ENCODE peak calls at places on chromosomes 4 and X, in six cellular contexts. A, D, P, W, C and O are unnamed samples.

GRCh38 chrX:40623665-40624064 is 437 bp downstream of the MPC1L start:
- DNase-seq in A (no peak), D (no peak), P (no peak), W (no peak), C (no peak), O (no peak)

GRCh38 chr4:176270669-176271068 is 1.6 kb upstream of the ASB5 start:
- DNase-seq in A (peak), D (peak), P (peak), W (peak), C (no peak), O (no peak)

GRCh38 chr4:10102193-10102980 is 14.2 kb downstream of the WDR1 start:
- DNase-seq in A (no peak), D (no peak), P (no peak), W (no peak), C (no peak), O (no peak)

GRCh38 chrX:38095971-38096529 is 89.7 kb downstream of the SYTL5 start:
- DNase-seq in A (no peak), D (peak), P (no peak), W (no peak), C (no peak), O (no peak)

GRCh38 chr4:148445903-148446261 is 3.7 kb upstream of the NR3C2 start:
- DNase-seq in A (no peak), D (no peak), P (no peak), W (no peak), C (no peak), O (no peak)

GRCh38 chr4:13559414-13559813 is 15.1 kb upstream of the NKX3-2 start:
- DNase-seq in A (peak), D (peak), P (no peak), W (no peak), C (no peak), O (no peak)

GRCh38 chr4:156169011-156169410 is 215.3 kb upstream of the CTSO start:
- DNase-seq in A (peak), D (peak), P (peak), W (peak), C (no peak), O (no peak)

GRCh38 chr4:105683038-105683437 is 25.5 kb downstream of the INTS12 start:
- DNase-seq in A (no peak), D (no peak), P (no peak), W (no peak), C (no peak), O (no peak)

GRCh38 chrX:72395252-72395651 is 89.5 kb upstream of the CITED1 start:
- DNase-seq in A (no peak), D (no peak), P (no peak), W (no peak), C (no peak), O (no peak)

GRCh38 chr4:1600811-1601532 is 83.1 kb downstream of the FAM53A start:
- DNase-seq in A (no peak), D (no peak), P (no peak), W (peak), C (no peak), O (no peak)

GRCh38 chr4:129429566-129430339 is 333.8 kb downstream of the C4orf33 start:
- DNase-seq in A (no peak), D (no peak), P (no peak), W (no peak), C (no peak), O (no peak)

GRCh38 chr4:184250795-184251679 is 33.4 kb upstream of the ENPP6 start:
- DNase-seq in A (peak), D (peak), P (no peak), W (no peak), C (no peak), O (peak)

GRCh38 chr4:17846256-17846655 is 35.5 kb downstream of the NCAPG start:
- DNase-seq in A (peak), D (no peak), P (no peak), W (no peak), C (no peak), O (no peak)

GRCh38 chrX:142804085-142804484 is 221.6 kb upstream of the SPANXN4 start:
- DNase-seq in A (no peak), D (peak), P (no peak), W (no peak), C (no peak), O (no peak)

GRCh38 chr4:25308761-25309160 is 3.8 kb upstream of the ZCCHC4 start:
- DNase-seq in A (peak), D (peak), P (no peak), W (no peak), C (no peak), O (no peak)

GRCh38 chrX:118974088-118974907 is at the start of gene LONRF3:
- DNase-seq in A (peak), D (peak), P (no peak), W (peak), C (peak), O (peak)

GRCh38 chrX:2145672-2146412 is 354.9 kb downstream of the DHRSX start:
- DNase-seq in A (no peak), D (no peak), P (no peak), W (no peak), C (no peak), O (no peak)

GRCh38 chr4:147285751-147286150 is 195.1 kb upstream of the EDNRA start:
- DNase-seq in A (peak), D (peak), P (peak), W (no peak), C (no peak), O (no peak)

GRCh38 chr4:140595065-140595464 is 26.3 kb upstream of the UCP1 start:
- DNase-seq in A (peak), D (peak), P (no peak), W (no peak), C (no peak), O (no peak)

GRCh38 chrX:110983024-110983423 is 113.0 kb upstream of the PAK3 start:
- DNase-seq in A (no peak), D (no peak), P (no peak), W (no peak), C (no peak), O (no peak)

GRCh38 chr4:4477391-4477790 is 64.5 kb downstream of the STX18 start:
- DNase-seq in A (no peak), D (peak), P (no peak), W (no peak), C (no peak), O (no peak)

GRCh38 chr4:55386073-55386472 is 9.7 kb upstream of the TMEM165 start:
- DNase-seq in A (no peak), D (peak), P (no peak), W (no peak), C (no peak), O (no peak)

GRCh38 chr4:108637856-108638255 is 12.5 kb upstream of the OSTC start:
- DNase-seq in A (no peak), D (no peak), P (no peak), W (no peak), C (no peak), O (no peak)

GRCh38 chrX:141642979-141643378 is 53.5 kb downstream of the SPANXA2 start:
- DNase-seq in A (peak), D (peak), P (no peak), W (no peak), C (no peak), O (no peak)

GRCh38 chr4:26029512-26030131 is 115.6 kb downstream of the SMIM20 start:
- DNase-seq in A (no peak), D (no peak), P (no peak), W (no peak), C (no peak), O (no peak)

GRCh38 chr4:37244583-37245390 is at the start of gene NWD2:
- DNase-seq in A (no peak), D (peak), P (no peak), W (no peak), C (no peak), O (no peak)

GRCh38 chr4:39719804-39720580 is 22.1 kb downstream of the UBE2K start:
- DNase-seq in A (no peak), D (peak), P (no peak), W (no peak), C (no peak), O (no peak)

GRCh38 chr4:164481306-164482091 is 272.4 kb upstream of the SMIM31 start:
- DNase-seq in A (no peak), D (no peak), P (no peak), W (no peak), C (no peak), O (no peak)

GRCh38 chr4:153207561-153207960 is 3.3 kb downstream of the TRIM2 start:
- DNase-seq in A (peak), D (peak), P (no peak), W (no peak), C (no peak), O (no peak)

GRCh38 chrX:34659575-34659974 is 2.5 kb upstream of the TMEM47 start:
- DNase-seq in A (no peak), D (no peak), P (no peak), W (no peak), C (no peak), O (no peak)

GRCh38 chrX:10341309-10341708 is 184.5 kb downstream of the CLCN4 start:
- DNase-seq in A (no peak), D (no peak), P (no peak), W (no peak), C (no peak), O (no peak)